ENCODE peak calls at places on chromosomes 12 and 14, in six cellular contexts. O is mucosa of descending colon; W is CD4-positive, alpha-beta memory T cell; Y is heart right ventricle; Q is pancreas; K is A673. D is an unnamed sample. For H3K4me1 and H3K9me3, the result is how much of the 10 kb centered on the place peaks cover.

GRCh38 chr12:9651265-9651729 is 18.2 kb upstream of the CLEC2D start:
- DNase-seq in O (no peak), W (peak), Y (no peak), Q (no peak), K (no peak), D (no peak)

GRCh38 chr14:51093371-51094281 is 1.3 kb downstream of the TRIM9 start:
- DNase-seq in O (peak), W (peak), Y (no peak), Q (no peak), K (peak), D (no peak)

GRCh38 chr12:72057330-72057911 is 118.8 kb downstream of the TPH2 start:
- DNase-seq in O (no peak), W (no peak), Y (no peak), Q (no peak), K (peak), D (no peak)

GRCh38 chr14:55107766-55108554 is 21.1 kb upstream of the LGALS3 start:
- DNase-seq in O (peak), W (peak), Y (peak), Q (peak), K (peak), D (peak)

GRCh38 chr14:104924421-104925213 is at the start of gene PLD4:
- DNase-seq in O (no peak), W (no peak), Y (no peak), Q (no peak), K (no peak), D (no peak)

GRCh38 chr12:127711108-127711507 is 555.9 kb upstream of the TMEM132C start:
- DNase-seq in O (no peak), W (no peak), Y (no peak), Q (no peak), K (no peak), D (no peak)

GRCh38 chr14:90831821-90832220 is 15.6 kb upstream of the TTC7B start:
- DNase-seq in O (no peak), W (no peak), Y (no peak), Q (no peak), K (no peak), D (no peak)

GRCh38 chr14:104080557-104081492 is 4.7 kb upstream of the ASPG start:
- DNase-seq in O (peak), W (no peak), Y (no peak), Q (no peak), K (no peak), D (no peak)

GRCh38 chr12:29744365-29744764 is 39.4 kb downstream of the TMTC1 start:
- DNase-seq in O (no peak), W (no peak), Y (no peak), Q (no peak), K (no peak), D (no peak)

GRCh38 chr12:107131832-107132616 is 38.7 kb upstream of the CRY1 start:
- DNase-seq in O (peak), W (no peak), Y (peak), Q (peak), K (peak), D (no peak)

GRCh38 chr12:56836800-56837663 is 73.9 kb downstream of the HSD17B6 start:
- DNase-seq in O (no peak), W (peak), Y (no peak), Q (no peak), K (peak), D (no peak)

GRCh38 chr14:102225386-102225785 is 79.6 kb downstream of the MOK start:
- DNase-seq in O (no peak), W (no peak), Y (no peak), Q (no peak), K (no peak), D (no peak)

GRCh38 chr12:97767347-97767746 is 304.7 kb downstream of the RMST start:
- DNase-seq in O (no peak), W (no peak), Y (no peak), Q (no peak), K (no peak), D (no peak)

GRCh38 chr12:34033628-34034296 is 11.5 kb downstream of the ALG10 start:
- DNase-seq in O (no peak), W (no peak), Y (no peak), Q (no peak), K (peak), D (no peak)

GRCh38 chr12:125065753-125066570 is 727 bp downstream of the AACS start:
- DNase-seq in O (peak), W (no peak), Y (no peak), Q (no peak), K (no peak), D (no peak)

GRCh38 chr12:126171936-126172559 is 1106.8 kb downstream of the AACS start:
- DNase-seq in O (no peak), W (no peak), Y (no peak), Q (no peak), K (no peak), D (no peak)

GRCh38 chr12:121711925-121712461 is 559 bp upstream of the TMEM120B start:
- DNase-seq in O (peak), W (peak), Y (peak), Q (peak), K (peak), D (peak)

GRCh38 chr12:118059645-118060275 is 1.2 kb downstream of the WSB2 start:
- DNase-seq in O (no peak), W (no peak), Y (no peak), Q (no peak), K (peak), D (no peak)

GRCh38 chr14:94451091-94451751 is 1.4 kb downstream of the SERPINA11 start:
- DNase-seq in O (no peak), W (no peak), Y (no peak), Q (no peak), K (peak), D (no peak)

GRCh38 chr12:29883558-29883957 is 99.8 kb upstream of the TMTC1 start:
- DNase-seq in O (no peak), W (no peak), Y (no peak), Q (no peak), K (no peak), D (no peak)

GRCh38 chr12:91496337-91496736 is 313.7 kb upstream of the DCN start:
- DNase-seq in O (no peak), W (no peak), Y (no peak), Q (no peak), K (no peak), D (no peak)

GRCh38 chr14:61433822-61434221 is 112.4 kb downstream of the PRKCH start:
- DNase-seq in O (no peak), W (no peak), Y (no peak), Q (no peak), K (no peak), D (no peak)

GRCh38 chr12:109595321-109595902 is 21.8 kb downstream of the MVK start:
- DNase-seq in O (no peak), W (no peak), Y (no peak), Q (no peak), K (no peak), D (no peak)

GRCh38 chr12:126210448-126210847 is 1145.2 kb downstream of the AACS start:
- DNase-seq in O (no peak), W (no peak), Y (no peak), Q (no peak), K (no peak), D (no peak)

GRCh38 chr12:59194794-59195193 is 274.5 kb upstream of the LRIG3 start:
- DNase-seq in O (no peak), W (no peak), Y (no peak), Q (no peak), K (no peak), D (no peak)

GRCh38 chr14:53542692-53543091 is 389.6 kb upstream of the DDHD1 start:
- DNase-seq in O (peak), W (no peak), Y (peak), Q (peak), K (peak), D (no peak)

GRCh38 chr12:112422531-112422930 is 3.8 kb downstream of the PTPN11 start:
- DNase-seq in O (no peak), W (no peak), Y (no peak), Q (no peak), K (no peak), D (peak)

GRCh38 chr12:57236925-57237652 is 7.6 kb downstream of the SHMT2 start:
- DNase-seq in O (no peak), W (no peak), Y (peak), Q (no peak), K (no peak), D (peak)

GRCh38 chr12:6884539-6884938 is 11.4 kb upstream of the SPSB2 start:
- DNase-seq in O (no peak), W (no peak), Y (no peak), Q (no peak), K (no peak), D (no peak)

GRCh38 chr14:96635850-96636249 is 133.7 kb downstream of the PAPOLA start:
- DNase-seq in O (no peak), W (no peak), Y (no peak), Q (no peak), K (no peak), D (no peak)

GRCh38 chr12:69602954-69603353 is 7.8 kb downstream of the LRRC10 start:
- DNase-seq in O (no peak), W (no peak), Y (no peak), Q (no peak), K (no peak), D (no peak)

GRCh38 chr14:94179244-94179643 is 5.1 kb downstream of the PPP4R4 start:
- DNase-seq in O (no peak), W (no peak), Y (no peak), Q (no peak), K (no peak), D (no peak)

GRCh38 chr12:110266980-110267620 is 13.9 kb upstream of the ATP2A2 start:
- DNase-seq in O (peak), W (no peak), Y (peak), Q (no peak), K (peak), D (no peak)

GRCh38 chr12:121738340-121738858 is 25.8 kb downstream of the TMEM120B start:
- DNase-seq in O (no peak), W (no peak), Y (no peak), Q (no peak), K (no peak), D (no peak)

GRCh38 chr12:70290126-70290525 is 46.9 kb downstream of the CNOT2 start:
- DNase-seq in O (no peak), W (no peak), Y (no peak), Q (no peak), K (peak), D (no peak)

GRCh38 chr12:46744256-46744655 is 81.5 kb downstream of the SLC38A4 start:
- DNase-seq in O (no peak), W (no peak), Y (no peak), Q (no peak), K (no peak), D (no peak)

GRCh38 chr12:120588948-120589930 is 8.0 kb upstream of the POP5 start:
- DNase-seq in O (no peak), W (no peak), Y (peak), Q (no peak), K (no peak), D (peak)

GRCh38 chr12:111927346-111927745 is 85.3 kb downstream of the MAPKAPK5 start:
- DNase-seq in O (no peak), W (no peak), Y (no peak), Q (no peak), K (no peak), D (no peak)

GRCh38 chr12:10607885-10608458 is 5.4 kb downstream of the MAGOHB start:
- DNase-seq in O (no peak), W (no peak), Y (no peak), Q (no peak), K (peak), D (no peak)

GRCh38 chr12:78916845-78917480 is 52.4 kb downstream of the SYT1 start:
- DNase-seq in O (no peak), W (no peak), Y (no peak), Q (no peak), K (peak), D (no peak)

GRCh38 chr12:95548539-95549391 is 2.5 kb downstream of the USP44 start:
- DNase-seq in O (peak), W (peak), Y (peak), Q (peak), K (peak), D (peak)
- H3K4me1 ChIP-seq in O (under half), W (under half), Y (under half), Q (under half), K (under half), D (under half)

GRCh38 chr12:94925206-94925605 is 78.3 kb downstream of the NDUFA12 start:
- DNase-seq in O (no peak), W (no peak), Y (no peak), Q (no peak), K (no peak), D (no peak)

GRCh38 chr12:94925729-94926128 is 77.8 kb downstream of the NDUFA12 start:
- DNase-seq in O (no peak), W (no peak), Y (no peak), Q (no peak), K (no peak), D (no peak)

GRCh38 chr12:94922561-94922960 is 80.9 kb downstream of the NDUFA12 start:
- DNase-seq in O (no peak), W (no peak), Y (no peak), Q (no peak), K (peak), D (no peak)
- H3K9me3 ChIP-seq in O (under half), W (under half), Y (under half), Q (under half), K (under half), D (under half)

DNA sequence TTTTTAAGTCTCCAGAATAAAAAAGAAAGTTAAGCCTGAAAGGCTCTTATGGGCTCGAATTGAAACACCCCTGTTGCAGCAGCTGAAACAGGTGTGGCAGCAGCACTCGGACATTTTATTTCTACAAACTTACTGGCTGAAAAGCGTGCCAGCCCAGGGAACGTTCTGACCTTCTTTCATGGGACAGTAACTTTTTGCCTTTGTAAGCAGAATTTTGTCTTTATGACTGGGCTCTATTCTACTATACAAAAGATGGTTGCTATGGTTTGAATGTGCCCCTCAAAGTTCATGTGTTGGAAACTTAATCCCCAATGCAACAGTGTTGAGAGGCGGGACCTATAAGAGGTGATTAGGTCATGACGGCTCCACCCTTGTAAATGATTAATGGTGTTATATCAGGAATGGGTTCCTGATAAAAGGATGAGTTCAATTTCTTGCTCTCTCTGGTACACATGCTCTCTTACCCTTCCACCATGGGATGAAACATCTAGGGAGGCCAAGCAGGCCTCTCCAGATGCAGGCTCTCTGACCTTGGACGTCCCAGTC is 52.7 kb downstream of the PELI2 start:
- DNase-seq in O (no peak), W (no peak), Y (no peak), Q (no peak), K (no peak), D (no peak)
- H3K4me3 ChIP-seq in O (no peak), W (no peak), Y (no peak), Q (no peak), K (no peak), D (no peak)

DNA sequence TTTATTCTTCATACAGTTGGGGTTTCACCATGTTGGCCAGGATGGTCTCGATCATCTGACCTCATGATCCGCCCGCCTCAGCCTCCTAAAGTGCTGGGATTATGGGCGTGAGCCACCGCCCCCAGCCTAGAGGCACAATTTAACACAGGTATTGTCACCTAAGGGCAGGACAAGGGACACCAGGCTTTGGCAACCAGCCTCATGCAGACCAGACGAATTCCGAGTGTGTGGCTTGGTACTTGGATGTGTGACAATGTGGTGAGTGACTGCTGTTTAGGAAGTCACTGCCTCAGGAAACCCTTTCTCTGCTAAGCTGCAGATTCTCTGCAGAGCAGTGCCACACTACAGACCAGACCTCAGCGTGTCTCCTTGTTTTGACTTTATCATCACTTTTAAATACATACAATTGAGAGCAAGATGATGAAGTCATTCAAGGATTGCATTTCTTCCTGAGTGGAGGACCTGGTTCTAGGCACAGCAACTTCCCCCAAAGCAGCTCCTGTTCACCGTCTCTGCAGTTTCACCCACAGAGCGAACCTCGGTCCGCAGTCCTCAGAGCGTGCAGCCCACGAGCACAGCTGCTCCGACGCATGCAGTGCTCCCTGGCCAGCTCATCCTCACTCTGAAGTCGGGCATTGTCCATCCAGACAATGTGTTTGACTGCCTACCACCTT is 235.1 kb downstream of the CHST11 start:
- DNase-seq in O (no peak), W (no peak), Y (no peak), Q (no peak), K (no peak), D (peak)
- H3K4me1 ChIP-seq in O (under half), W (half or more), Y (under half), Q (under half), K (under half), D (under half)

DNA sequence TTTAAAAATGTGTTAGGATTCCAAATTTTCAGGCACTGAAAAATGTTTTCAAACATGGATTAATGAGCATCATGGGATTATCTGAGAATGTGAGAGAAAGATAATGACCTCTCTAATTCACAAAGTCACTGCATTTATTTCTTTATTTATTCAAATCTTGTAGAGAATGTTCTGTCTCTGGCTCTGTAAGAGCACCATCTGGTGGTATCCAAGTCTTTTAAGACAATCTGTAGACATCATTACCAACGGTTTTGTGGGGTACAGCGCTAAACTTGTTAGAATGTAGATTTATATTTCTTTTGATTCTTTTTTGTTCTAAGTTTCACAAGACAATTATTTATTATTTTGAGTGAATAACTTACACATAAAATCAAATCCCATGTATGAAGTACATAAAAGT is 956.0 kb upstream of the NOVA1 start:
- DNase-seq in O (no peak), W (no peak), Y (no peak), Q (no peak), K (peak), D (no peak)
- H3K9me3 ChIP-seq in O (under half), W (under half), Y (under half), Q (under half), K (under half), D (under half)